ENCODE peak calls at places on chromosomes 12 and 14, in nine cellular contexts. One of them, this sample, is unnamed.

GRCh38 chr12:113196996-113197395 is 11.5 kb downstream of the RITA1 start:
- DNase-seq in breast epithelium: peak
- DNase-seq in lower leg skin: peak
- DNase-seq in prostate gland: peak
- DNase-seq in ovary: peak
- DNase-seq in H54: peak
- DNase-seq in GM12891: peak
- DNase-seq in adrenal gland: peak
- DNase-seq in right lobe of liver: no peak
- DNase-seq in this sample: peak

GRCh38 chr14:55139696-55140509 is 10.9 kb downstream of the LGALS3 start:
- DNase-seq in prostate gland: no peak
- DNase-seq in adrenal gland: no peak
- DNase-seq in ovary: no peak
- DNase-seq in breast epithelium: no peak
- DNase-seq in right lobe of liver: no peak
- DNase-seq in H54: no peak
- DNase-seq in GM12891: no peak
- DNase-seq in lower leg skin: no peak
- DNase-seq in this sample: no peak

GRCh38 chr12:49548822-49549648 is 10.2 kb downstream of the KCNH3 start:
- DNase-seq in GM12891: no peak
- DNase-seq in prostate gland: peak
- DNase-seq in H54: no peak
- DNase-seq in lower leg skin: no peak
- DNase-seq in adrenal gland: no peak
- DNase-seq in ovary: no peak
- DNase-seq in right lobe of liver: no peak
- DNase-seq in breast epithelium: peak
- DNase-seq in this sample: no peak

GRCh38 chr12:125861299-125862281 is 796.4 kb downstream of the AACS start:
- DNase-seq in prostate gland: peak
- DNase-seq in H54: no peak
- DNase-seq in adrenal gland: peak
- DNase-seq in lower leg skin: no peak
- DNase-seq in right lobe of liver: peak
- DNase-seq in breast epithelium: no peak
- DNase-seq in ovary: peak
- DNase-seq in GM12891: no peak
- DNase-seq in this sample: no peak

GRCh38 chr12:113149361-113150150 is at the start of gene CFAP73:
- DNase-seq in right lobe of liver: no peak
- DNase-seq in breast epithelium: peak
- DNase-seq in ovary: peak
- DNase-seq in adrenal gland: no peak
- DNase-seq in H54: peak
- DNase-seq in lower leg skin: no peak
- DNase-seq in prostate gland: no peak
- DNase-seq in GM12891: no peak
- DNase-seq in this sample: peak

GRCh38 chr12:42905419-42905705 is 315.8 kb upstream of the PRICKLE1 start:
- DNase-seq in GM12891: no peak
- DNase-seq in right lobe of liver: no peak
- DNase-seq in H54: no peak
- DNase-seq in adrenal gland: no peak
- DNase-seq in prostate gland: no peak
- DNase-seq in lower leg skin: no peak
- DNase-seq in breast epithelium: no peak
- DNase-seq in ovary: no peak
- DNase-seq in this sample: no peak

GRCh38 chr12:51901881-51902280 is 5.4 kb upstream of the ACVRL1 start:
- DNase-seq in right lobe of liver: no peak
- DNase-seq in prostate gland: no peak
- DNase-seq in breast epithelium: no peak
- DNase-seq in GM12891: no peak
- DNase-seq in H54: no peak
- DNase-seq in lower leg skin: peak
- DNase-seq in ovary: no peak
- DNase-seq in adrenal gland: no peak
- DNase-seq in this sample: no peak

GRCh38 chr14:102927346-102927877 is 4.9 kb downstream of the AMN start:
- DNase-seq in breast epithelium: no peak
- DNase-seq in prostate gland: no peak
- DNase-seq in lower leg skin: no peak
- DNase-seq in GM12891: no peak
- DNase-seq in ovary: no peak
- DNase-seq in adrenal gland: no peak
- DNase-seq in H54: no peak
- DNase-seq in right lobe of liver: peak
- DNase-seq in this sample: no peak

GRCh38 chr14:24432259-24433131 is 2.7 kb downstream of the KHNYN start:
- DNase-seq in adrenal gland: peak
- DNase-seq in prostate gland: no peak
- DNase-seq in breast epithelium: no peak
- DNase-seq in right lobe of liver: no peak
- DNase-seq in H54: no peak
- DNase-seq in lower leg skin: no peak
- DNase-seq in ovary: peak
- DNase-seq in GM12891: no peak
- DNase-seq in this sample: no peak

GRCh38 chr14:24430682-24431568 is 1.2 kb downstream of the KHNYN start:
- DNase-seq in lower leg skin: no peak
- DNase-seq in breast epithelium: no peak
- DNase-seq in adrenal gland: peak
- DNase-seq in GM12891: peak
- DNase-seq in right lobe of liver: no peak
- DNase-seq in ovary: peak
- DNase-seq in H54: no peak
- DNase-seq in prostate gland: no peak
- DNase-seq in this sample: no peak

GRCh38 chr14:24429395-24430142 is at the start of the genes CBLN3 and KHNYN:
- DNase-seq in GM12891: peak
- DNase-seq in ovary: peak
- DNase-seq in lower leg skin: peak
- DNase-seq in adrenal gland: peak
- DNase-seq in prostate gland: peak
- DNase-seq in right lobe of liver: peak
- DNase-seq in breast epithelium: peak
- DNase-seq in H54: peak
- DNase-seq in this sample: peak

GRCh38 chr14:24430143-24430681 is 458 bp downstream of the KHNYN start:
- DNase-seq in right lobe of liver: peak
- DNase-seq in ovary: peak
- DNase-seq in GM12891: peak
- DNase-seq in lower leg skin: peak
- DNase-seq in adrenal gland: peak
- DNase-seq in breast epithelium: peak
- DNase-seq in prostate gland: peak
- DNase-seq in H54: peak
- DNase-seq in this sample: peak

DNA sequence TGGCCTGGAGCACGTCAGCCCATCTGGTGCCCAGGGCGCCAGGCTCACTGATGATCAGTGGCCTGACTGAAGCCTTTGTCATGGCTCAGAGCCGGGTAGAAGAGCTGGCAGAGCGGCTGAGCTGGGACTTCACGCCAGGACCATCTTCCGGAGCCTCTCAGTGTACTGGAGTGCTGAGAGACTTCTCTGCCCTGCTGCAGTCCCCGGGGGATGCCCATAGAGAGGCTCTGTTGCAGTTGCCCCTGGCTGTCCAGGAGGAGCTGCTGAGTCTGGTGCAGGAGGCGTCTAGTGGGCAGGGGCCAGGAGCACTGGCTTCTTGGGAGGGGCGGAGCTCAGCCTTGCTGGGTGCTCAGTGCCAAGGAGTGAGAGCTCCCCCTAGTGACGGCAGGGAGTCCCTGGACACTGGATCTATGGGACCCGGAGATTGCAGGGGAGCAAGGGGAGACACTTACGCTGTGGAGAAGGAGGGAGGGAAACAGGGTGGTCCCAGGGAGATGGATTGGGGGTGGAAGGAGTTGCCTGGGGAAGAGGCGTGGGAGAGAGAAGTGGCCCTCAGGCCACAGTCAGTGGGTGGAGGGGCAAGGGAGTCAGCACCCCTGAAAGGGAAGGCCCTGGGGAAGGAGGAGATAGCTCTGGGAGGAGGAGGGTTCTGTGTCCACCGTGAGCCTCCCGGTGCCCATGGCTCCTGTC is 2.0 kb downstream of the KHNYN start:
- DNase-seq in GM12891: peak
- DNase-seq in right lobe of liver: peak
- DNase-seq in breast epithelium: peak
- DNase-seq in prostate gland: peak
- DNase-seq in adrenal gland: peak
- DNase-seq in H54: peak
- DNase-seq in lower leg skin: peak
- DNase-seq in ovary: peak
- DNase-seq in this sample: peak
- TF ChIP-seq POLR2A in GM12891: no peak
- TF ChIP-seq POLR2A in right lobe of liver: no peak
- TF ChIP-seq POLR2A in breast epithelium: no peak
- TF ChIP-seq POLR2A in prostate gland: no peak
- TF ChIP-seq POLR2A in adrenal gland: peak
- TF ChIP-seq POLR2A in H54: no peak
- TF ChIP-seq POLR2A in lower leg skin: no peak
- TF ChIP-seq POLR2A in ovary: no peak
- TF ChIP-seq POLR2A in this sample: no peak

GRCh38 chr12:57694459-57695019 is 607 bp downstream of the OS9 start:
- DNase-seq in GM12891: no peak
- DNase-seq in adrenal gland: no peak
- DNase-seq in breast epithelium: no peak
- DNase-seq in H54: no peak
- DNase-seq in ovary: no peak
- DNase-seq in right lobe of liver: peak
- DNase-seq in prostate gland: no peak
- DNase-seq in lower leg skin: no peak
- DNase-seq in this sample: no peak

GRCh38 chr12:57693317-57693658 is 644 bp upstream of the OS9 start:
- DNase-seq in lower leg skin: no peak
- DNase-seq in GM12891: no peak
- DNase-seq in H54: no peak
- DNase-seq in breast epithelium: no peak
- DNase-seq in ovary: no peak
- DNase-seq in prostate gland: no peak
- DNase-seq in adrenal gland: no peak
- DNase-seq in right lobe of liver: no peak
- DNase-seq in this sample: no peak

GRCh38 chr12:57695770-57696432 is 2.0 kb downstream of the OS9 start:
- DNase-seq in prostate gland: no peak
- DNase-seq in lower leg skin: no peak
- DNase-seq in H54: no peak
- DNase-seq in GM12891: no peak
- DNase-seq in breast epithelium: no peak
- DNase-seq in ovary: no peak
- DNase-seq in adrenal gland: no peak
- DNase-seq in right lobe of liver: no peak
- DNase-seq in this sample: no peak

GRCh38 chr12:57692500-57692899 is 1.4 kb upstream of the OS9 start:
- DNase-seq in right lobe of liver: no peak
- DNase-seq in breast epithelium: no peak
- DNase-seq in H54: no peak
- DNase-seq in lower leg skin: no peak
- DNase-seq in prostate gland: no peak
- DNase-seq in GM12891: no peak
- DNase-seq in adrenal gland: no peak
- DNase-seq in ovary: no peak
- DNase-seq in this sample: no peak

DNA sequence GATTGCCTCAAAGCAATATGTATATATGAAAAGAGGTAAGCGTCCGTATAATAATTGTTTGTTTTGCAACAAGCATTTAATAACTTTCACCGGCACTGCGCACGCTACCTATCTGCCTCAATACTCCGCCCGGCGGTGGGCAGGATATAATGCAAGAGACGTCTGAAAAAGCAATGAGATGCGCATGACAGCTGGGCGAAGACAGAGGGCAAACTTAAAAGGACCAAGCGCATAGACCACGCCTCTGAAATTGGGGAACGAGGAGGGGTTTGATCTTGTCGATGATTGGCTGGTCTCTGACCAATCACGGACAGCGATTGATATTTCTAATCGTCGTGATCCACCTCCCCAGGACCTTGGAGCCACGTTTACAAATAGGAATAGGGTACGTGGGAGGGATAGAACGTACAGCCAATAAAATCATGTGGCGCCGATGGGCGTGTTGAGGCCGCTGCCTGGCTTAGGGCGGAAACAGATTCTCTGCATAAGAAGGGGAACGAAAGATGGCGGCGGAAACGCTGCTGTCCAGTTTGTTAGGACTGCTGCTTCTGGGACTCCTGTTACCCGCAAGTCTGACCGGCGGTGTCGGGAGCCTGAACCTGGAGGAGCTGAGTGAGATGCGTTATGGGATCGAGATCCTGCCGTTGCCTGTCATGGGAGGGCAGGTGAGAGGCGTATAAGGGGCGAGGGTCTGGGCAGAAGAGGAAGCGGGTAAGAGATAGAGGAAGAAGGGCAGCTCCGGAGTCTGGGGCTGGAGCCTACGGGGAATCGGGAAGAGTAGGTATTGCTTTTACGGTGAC is at the start of gene OS9:
- DNase-seq in H54: peak
- DNase-seq in right lobe of liver: peak
- DNase-seq in breast epithelium: peak
- DNase-seq in adrenal gland: peak
- DNase-seq in GM12891: peak
- DNase-seq in ovary: peak
- DNase-seq in lower leg skin: peak
- DNase-seq in prostate gland: peak
- DNase-seq in this sample: peak
- TF ChIP-seq POLR2A in H54: peak
- TF ChIP-seq POLR2A in right lobe of liver: peak
- TF ChIP-seq POLR2A in breast epithelium: peak
- TF ChIP-seq POLR2A in adrenal gland: peak
- TF ChIP-seq POLR2A in GM12891: peak
- TF ChIP-seq POLR2A in ovary: peak
- TF ChIP-seq POLR2A in lower leg skin: no peak
- TF ChIP-seq POLR2A in prostate gland: peak
- TF ChIP-seq POLR2A in this sample: peak

DNA sequence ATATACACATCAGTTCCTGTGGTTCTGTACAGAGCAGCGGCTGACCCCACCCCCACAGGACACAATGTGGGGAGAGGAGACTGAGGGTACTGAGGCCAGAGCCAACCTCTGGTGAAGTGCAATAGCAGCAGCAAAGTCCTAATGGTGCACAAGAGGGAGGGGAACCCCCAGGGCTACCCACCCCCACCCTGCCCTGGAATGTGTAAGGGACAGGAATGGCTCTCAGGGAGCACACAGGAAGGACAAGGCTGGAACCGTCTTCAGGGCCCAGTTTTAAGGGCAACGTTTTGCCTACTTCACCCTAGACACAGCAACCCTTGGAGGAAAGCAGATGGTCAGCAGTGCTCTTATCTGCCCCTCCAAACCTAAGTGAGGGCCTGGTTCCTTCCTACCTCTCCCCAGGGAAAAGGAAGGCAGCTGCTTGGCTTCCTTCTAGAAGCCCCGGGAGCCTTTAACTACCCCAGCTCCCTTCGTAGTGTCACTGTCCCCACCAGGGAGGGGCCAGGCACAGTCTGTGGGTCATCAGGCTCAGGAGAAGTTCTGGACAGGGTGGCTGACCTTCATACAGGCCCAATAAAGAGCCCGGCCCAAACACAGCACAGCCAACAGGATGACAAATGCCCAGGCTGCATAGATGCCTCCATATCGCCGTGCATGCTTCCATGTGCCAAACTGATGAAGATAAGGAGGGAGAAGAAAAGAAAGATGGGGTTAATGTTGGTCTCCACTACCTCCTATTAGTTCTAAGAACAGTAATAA is 3.0 kb downstream of the PIP4P1 start:
- DNase-seq in lower leg skin: no peak
- DNase-seq in GM12891: no peak
- DNase-seq in H54: no peak
- DNase-seq in right lobe of liver: no peak
- DNase-seq in adrenal gland: no peak
- DNase-seq in prostate gland: no peak
- DNase-seq in breast epithelium: no peak
- DNase-seq in ovary: no peak
- DNase-seq in this sample: no peak
- TF ChIP-seq POLR2A in lower leg skin: no peak
- TF ChIP-seq POLR2A in GM12891: peak
- TF ChIP-seq POLR2A in H54: no peak
- TF ChIP-seq POLR2A in right lobe of liver: no peak
- TF ChIP-seq POLR2A in adrenal gland: no peak
- TF ChIP-seq POLR2A in prostate gland: no peak
- TF ChIP-seq POLR2A in breast epithelium: no peak
- TF ChIP-seq POLR2A in ovary: no peak
- TF ChIP-seq POLR2A in this sample: peak

GRCh38 chr14:50000215-50001145 is 107.6 kb downstream of the ARF6 start:
- DNase-seq in prostate gland: peak
- DNase-seq in adrenal gland: peak
- DNase-seq in breast epithelium: peak
- DNase-seq in ovary: peak
- DNase-seq in right lobe of liver: no peak
- DNase-seq in H54: no peak
- DNase-seq in GM12891: no peak
- DNase-seq in lower leg skin: peak
- DNase-seq in this sample: peak

GRCh38 chr14:49997991-49998390 is 105.1 kb downstream of the ARF6 start:
- DNase-seq in prostate gland: no peak
- DNase-seq in lower leg skin: no peak
- DNase-seq in GM12891: no peak
- DNase-seq in breast epithelium: no peak
- DNase-seq in H54: no peak
- DNase-seq in right lobe of liver: no peak
- DNase-seq in ovary: no peak
- DNase-seq in adrenal gland: no peak
- DNase-seq in this sample: no peak

GRCh38 chr14:50001146-50001998 is 108.5 kb downstream of the ARF6 start:
- DNase-seq in GM12891: peak
- DNase-seq in prostate gland: peak
- DNase-seq in H54: peak
- DNase-seq in breast epithelium: peak
- DNase-seq in right lobe of liver: peak
- DNase-seq in ovary: no peak
- DNase-seq in adrenal gland: no peak
- DNase-seq in lower leg skin: peak
- DNase-seq in this sample: peak

GRCh38 chr14:49999826-50000214 is 106.9 kb downstream of the ARF6 start:
- DNase-seq in prostate gland: no peak
- DNase-seq in H54: no peak
- DNase-seq in right lobe of liver: no peak
- DNase-seq in lower leg skin: no peak
- DNase-seq in breast epithelium: no peak
- DNase-seq in adrenal gland: no peak
- DNase-seq in GM12891: no peak
- DNase-seq in ovary: no peak
- DNase-seq in this sample: no peak

GRCh38 chr14:49999216-49999761 is 106.4 kb downstream of the ARF6 start:
- DNase-seq in breast epithelium: peak
- DNase-seq in prostate gland: peak
- DNase-seq in adrenal gland: peak
- DNase-seq in GM12891: peak
- DNase-seq in ovary: no peak
- DNase-seq in lower leg skin: peak
- DNase-seq in right lobe of liver: peak
- DNase-seq in H54: peak
- DNase-seq in this sample: peak
- TF ChIP-seq POLR2A in breast epithelium: no peak
- TF ChIP-seq POLR2A in prostate gland: peak
- TF ChIP-seq POLR2A in adrenal gland: peak
- TF ChIP-seq POLR2A in GM12891: peak
- TF ChIP-seq POLR2A in ovary: no peak
- TF ChIP-seq POLR2A in lower leg skin: no peak
- TF ChIP-seq POLR2A in right lobe of liver: peak
- TF ChIP-seq POLR2A in H54: no peak
- TF ChIP-seq POLR2A in this sample: no peak